ENCODE peak calls at places on chromosomes 6 and 20, in four cellular contexts. I is gastrocnemius medialis; Y is nephron progenitor cell; W is activated CD8-positive, alpha-beta T cell treated with anti-CD3 and anti-CD28 coated beads for 36 hours. F is an unnamed sample.

GRCh38 chr6:29943053-29943966 is 978 bp downstream of the HLA-A start:
- DNase-seq in I (no peak), Y (no peak), W (peak), F (no peak)

GRCh38 chr6:90256698-90257485 is 39.8 kb downstream of the BACH2 start:
- DNase-seq in I (no peak), Y (no peak), W (peak), F (no peak)

GRCh38 chr6:44473870-44474631 is 86.5 kb downstream of the CDC5L start:
- DNase-seq in I (no peak), Y (no peak), W (no peak), F (no peak)

GRCh38 chr6:137657351-137657911 is 163.2 kb upstream of the OLIG3 start:
- DNase-seq in I (no peak), Y (no peak), W (peak), F (peak)

GRCh38 chr6:67952121-67952520 is 683.0 kb upstream of the ADGRB3 start:
- DNase-seq in I (no peak), Y (no peak), W (no peak), F (no peak)

GRCh38 chr20:37729452-37729851 is 35.6 kb downstream of the CTNNBL1 start:
- DNase-seq in I (no peak), Y (no peak), W (no peak), F (no peak)

GRCh38 chr6:1527098-1527497 is 82.6 kb upstream of the FOXC1 start:
- DNase-seq in I (peak), Y (peak), W (peak), F (no peak)

GRCh38 chr20:42749548-42749947 is 440.2 kb downstream of the PTPRT start:
- DNase-seq in I (no peak), Y (no peak), W (no peak), F (no peak)

GRCh38 chr6:99467509-99468106 is 42.5 kb upstream of the PNISR start:
- DNase-seq in I (no peak), Y (no peak), W (no peak), F (peak)

GRCh38 chr6:48641544-48641943 is 530.5 kb upstream of the PTCHD4 start:
- DNase-seq in I (no peak), Y (no peak), W (no peak), F (no peak)

GRCh38 chr20:20089018-20089417 is 36.7 kb downstream of the CFAP61 start:
- DNase-seq in I (peak), Y (no peak), W (no peak), F (no peak)

GRCh38 chr20:30611239-30611984 is 646.1 kb upstream of the DEFB115 start:
- DNase-seq in I (no peak), Y (no peak), W (no peak), F (no peak)

DNA sequence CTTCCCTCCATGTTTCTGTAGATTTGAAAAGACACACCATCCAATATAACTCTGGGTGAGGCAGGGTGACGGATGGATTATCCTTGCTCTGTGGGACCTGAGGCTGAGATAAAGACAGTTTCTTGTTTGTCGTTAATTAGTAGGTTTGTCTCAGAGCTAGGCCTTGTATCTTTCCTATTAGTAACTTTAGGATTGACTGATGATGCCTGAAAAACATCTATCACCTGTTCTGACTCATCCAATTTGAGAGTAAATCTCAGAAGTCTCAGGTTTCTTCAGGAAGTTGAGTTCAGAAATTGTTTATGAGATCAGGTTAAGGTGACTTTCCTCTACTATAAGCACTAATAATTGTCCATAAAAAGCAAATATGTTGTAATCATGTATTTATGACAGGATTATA is 129.4 kb upstream of the SUPT3H start:
- DNase-seq in I (no peak), Y (no peak), W (no peak), F (no peak)
- TF ChIP-seq CTCF in I (no peak), Y (no peak), W (no peak), F (no peak)

DNA sequence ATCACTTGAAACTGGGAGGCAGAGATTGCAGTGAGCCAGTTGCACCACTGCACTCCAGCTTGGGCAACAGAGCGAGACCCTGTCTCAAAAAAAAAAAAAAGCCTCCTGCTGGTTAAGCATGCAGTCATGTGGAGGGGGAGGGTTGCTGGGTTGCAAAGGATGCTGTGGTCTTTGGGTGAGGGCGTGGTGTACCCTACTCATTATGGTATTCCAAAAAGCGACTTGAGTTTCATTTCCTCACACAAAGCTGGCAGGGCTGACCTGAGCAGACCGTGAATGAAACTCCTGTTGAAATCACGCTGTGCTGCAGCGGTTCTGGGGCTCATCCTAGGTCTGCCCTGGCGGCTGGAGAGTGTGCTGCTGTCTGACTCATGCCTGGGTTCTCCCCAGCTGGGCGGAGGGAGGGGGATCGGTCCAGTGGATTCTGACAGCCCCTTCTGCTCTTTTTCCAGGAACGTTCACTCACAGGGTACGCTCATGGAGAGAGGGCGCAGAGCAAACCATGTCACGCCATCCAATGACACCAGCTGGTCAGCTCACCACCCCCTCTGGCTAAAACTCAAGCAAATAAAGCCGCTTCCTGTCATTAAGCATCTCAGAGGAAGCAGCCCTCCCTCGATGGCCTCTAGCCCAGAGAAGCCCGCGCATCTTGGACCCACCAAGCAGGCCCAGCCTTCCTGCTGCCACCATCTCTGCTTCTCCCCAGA is 166.2 kb downstream of the SCML4 start:
- DNase-seq in I (peak), Y (no peak), W (peak), F (peak)
- TF ChIP-seq CTCF in I (no peak), Y (no peak), W (no peak), F (no peak)

GRCh38 chr6:132715204-132715603 is 1.3 kb upstream of the VNN1 start:
- DNase-seq in I (no peak), Y (peak), W (no peak), F (no peak)
- TF ChIP-seq CTCF in I (no peak), Y (no peak), W (no peak), F (no peak)

GRCh38 chr6:143176090-143177021 is 115.7 kb downstream of the AIG1 start:
- DNase-seq in I (no peak), Y (no peak), W (no peak), F (no peak)
- TF ChIP-seq CTCF in I (no peak), Y (no peak), W (no peak), F (no peak)

GRCh38 chr20:44640522-44640921 is 11.0 kb downstream of the ADA start:
- DNase-seq in I (no peak), Y (no peak), W (no peak), F (no peak)

GRCh38 chr20:44643596-44644383 is 7.7 kb downstream of the ADA start:
- DNase-seq in I (no peak), Y (peak), W (peak), F (no peak)

GRCh38 chr20:44641305-44641704 is 10.2 kb downstream of the ADA start:
- DNase-seq in I (no peak), Y (no peak), W (no peak), F (no peak)

GRCh38 chr20:44643154-44643519 is 8.4 kb downstream of the ADA start:
- DNase-seq in I (no peak), Y (no peak), W (no peak), F (no peak)

DNA sequence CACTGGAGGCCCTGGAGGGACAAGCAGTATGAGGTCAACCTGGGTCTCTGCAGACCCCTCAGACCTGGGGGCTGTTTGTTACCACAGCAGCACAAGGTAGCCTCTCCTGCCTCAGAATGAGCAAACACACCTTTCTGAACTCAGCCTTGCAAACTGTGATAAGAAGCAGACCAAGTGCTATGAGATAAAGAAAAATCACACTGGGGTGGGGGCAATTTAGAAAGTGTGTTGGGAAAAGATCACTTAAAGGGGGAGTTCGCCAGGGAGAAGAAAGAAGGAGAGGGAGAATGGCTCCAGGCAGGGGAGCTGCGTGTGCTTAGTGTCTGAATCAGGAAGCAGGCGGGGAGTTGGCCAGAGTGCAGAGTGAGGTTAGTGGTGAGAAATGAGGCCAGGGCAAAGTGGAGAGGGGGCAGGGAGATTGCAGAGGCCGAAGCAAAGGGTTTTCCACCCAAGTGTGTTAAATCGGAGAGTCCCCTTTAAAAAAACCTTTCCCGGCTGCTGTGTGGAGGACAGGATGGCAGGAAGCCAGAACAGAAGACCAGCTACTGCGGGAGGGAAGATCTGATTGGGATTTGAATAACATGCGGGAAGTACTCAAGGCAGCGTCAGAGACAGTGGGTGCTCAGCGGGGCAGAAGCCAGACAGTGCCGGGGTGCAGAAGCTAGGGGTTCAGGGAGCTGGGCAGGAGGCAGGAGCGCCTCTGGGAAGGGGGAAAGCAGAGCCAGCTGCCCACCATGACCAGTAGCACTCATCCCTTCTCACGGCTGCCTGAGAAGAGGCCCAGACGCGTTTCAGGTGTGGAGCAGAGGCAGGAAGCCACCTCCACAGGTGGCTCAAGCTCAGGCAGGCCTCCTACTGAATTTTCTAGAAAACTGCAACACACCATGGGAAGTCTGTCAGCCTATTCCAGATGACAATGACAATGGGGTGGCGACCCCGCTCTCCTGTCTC is 9.0 kb downstream of the ADA start:
- DNase-seq in I (no peak), Y (no peak), W (peak), F (peak)
- TF ChIP-seq CTCF in I (no peak), Y (no peak), W (no peak), F (no peak)

DNA sequence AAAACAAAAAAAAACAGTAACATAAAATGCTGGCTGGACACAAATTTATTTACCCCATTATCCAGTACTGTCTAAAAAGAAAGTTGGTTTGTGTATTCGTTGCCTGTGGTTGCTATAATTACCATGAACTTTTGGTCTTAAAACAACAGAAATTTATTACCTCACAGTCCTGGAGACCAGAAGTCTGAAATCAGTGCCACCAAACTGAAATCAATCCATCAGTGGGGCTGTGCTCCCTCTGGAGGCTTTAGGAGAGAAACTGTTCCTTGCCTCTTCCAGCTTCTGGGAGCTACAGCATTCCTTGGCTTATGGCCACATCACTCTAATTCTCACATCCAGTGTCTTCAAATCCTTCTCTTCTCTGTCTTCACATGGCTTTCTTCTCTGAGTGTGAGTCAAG is 79.4 kb downstream of the SNX5 start:
- DNase-seq in I (no peak), Y (no peak), W (no peak), F (no peak)
- TF ChIP-seq CTCF in I (no peak), Y (no peak), W (no peak), F (no peak)

F was measured in GM10248.